ENCODE peak calls at places on chromosomes 4 and X, in seven cellular contexts. G, W, K, X, S, O and Y are unnamed samples.

GRCh38 chr4:68342139-68342538 is 7.8 kb downstream of the YTHDC1 start:
- DNase-seq in G (no peak), W (no peak), K (no peak), X (no peak), S (peak), O (no peak), Y (no peak)

GRCh38 chr4:163554870-163555465 is 60.5 kb downstream of the TMA16 start:
- DNase-seq in G (no peak), W (peak), K (no peak), X (no peak), S (no peak), O (peak), Y (no peak)

GRCh38 chr4:121256346-121256745 is 92.2 kb upstream of the TNIP3 start:
- DNase-seq in G (peak), W (no peak), K (no peak), X (peak), S (no peak), O (no peak), Y (no peak)

GRCh38 chr4:54585321-54586000 is 72.3 kb upstream of the KIT start:
- DNase-seq in G (no peak), W (no peak), K (no peak), X (no peak), S (peak), O (no peak), Y (no peak)

GRCh38 chrX:53605004-53605403 is 81.5 kb downstream of the HUWE1 start:
- DNase-seq in G (no peak), W (no peak), K (no peak), X (no peak), S (no peak), O (no peak), Y (no peak)

GRCh38 chrX:138026211-138026610 is 460.3 kb downstream of the ZIC3 start:
- DNase-seq in G (no peak), W (peak), K (no peak), X (no peak), S (peak), O (peak), Y (no peak)

GRCh38 chr4:32133141-32133540 is 1413.0 kb downstream of the PCDH7 start:
- DNase-seq in G (no peak), W (no peak), K (no peak), X (no peak), S (no peak), O (peak), Y (no peak)

GRCh38 chr4:15001248-15001824 is 945 bp upstream of the CPEB2 start:
- DNase-seq in G (no peak), W (peak), K (peak), X (no peak), S (peak), O (peak), Y (peak)

GRCh38 chr4:86935499-86935832 is 655 bp downstream of the AFF1 start:
- DNase-seq in G (no peak), W (peak), K (no peak), X (no peak), S (no peak), O (no peak), Y (no peak)

GRCh38 chr4:8282742-8283141 is 13.2 kb downstream of the HTRA3 start:
- DNase-seq in G (no peak), W (no peak), K (no peak), X (no peak), S (no peak), O (no peak), Y (no peak)

GRCh38 chrX:153970398-153971123 is 1.1 kb downstream of the HCFC1 start:
- DNase-seq in G (no peak), W (peak), K (peak), X (no peak), S (peak), O (peak), Y (peak)

GRCh38 chr4:69568787-69569186 is 70.7 kb downstream of the UGT2A2 start:
- DNase-seq in G (no peak), W (no peak), K (no peak), X (no peak), S (no peak), O (no peak), Y (no peak)

GRCh38 chr4:98245226-98245625 is 16.0 kb upstream of the RAP1GDS1 start:
- DNase-seq in G (no peak), W (no peak), K (no peak), X (no peak), S (no peak), O (no peak), Y (no peak)

GRCh38 chrX:93673869-93674271 is at the start of gene FAM133A:
- DNase-seq in G (no peak), W (peak), K (no peak), X (no peak), S (no peak), O (no peak), Y (no peak)

GRCh38 chr4:45079616-45080015 is 353.3 kb upstream of the GNPDA2 start:
- DNase-seq in G (no peak), W (no peak), K (no peak), X (no peak), S (no peak), O (no peak), Y (no peak)

GRCh38 chr4:98260047-98260578 is 1.1 kb upstream of the RAP1GDS1 start:
- DNase-seq in G (no peak), W (peak), K (no peak), X (peak), S (peak), O (peak), Y (peak)

GRCh38 chrX:103628386-103629290 is at the start of gene TCEAL1:
- DNase-seq in G (no peak), W (peak), K (peak), X (no peak), S (peak), O (peak), Y (peak)

GRCh38 chrX:77003956-77004355 is 443.2 kb upstream of the FGF16 start:
- DNase-seq in G (no peak), W (no peak), K (no peak), X (no peak), S (no peak), O (no peak), Y (no peak)

GRCh38 chr4:91089194-91089593 is 962.0 kb downstream of the CCSER1 start:
- DNase-seq in G (no peak), W (no peak), K (no peak), X (no peak), S (no peak), O (no peak), Y (no peak)

GRCh38 chrX:131595120-131595519 is 51.2 kb downstream of the OR13H1 start:
- DNase-seq in G (no peak), W (no peak), K (no peak), X (no peak), S (no peak), O (no peak), Y (no peak)

GRCh38 chr4:29756966-29757365 is 963.2 kb upstream of the PCDH7 start:
- DNase-seq in G (no peak), W (no peak), K (no peak), X (no peak), S (no peak), O (no peak), Y (no peak)

GRCh38 chrX:132415012-132415411 is 73.8 kb downstream of the MBNL3 start:
- DNase-seq in G (no peak), W (no peak), K (no peak), X (no peak), S (no peak), O (no peak), Y (no peak)

GRCh38 chr4:139817657-139818452 is 152.2 kb downstream of the MGST2 start:
- DNase-seq in G (no peak), W (no peak), K (no peak), X (no peak), S (no peak), O (no peak), Y (no peak)

GRCh38 chr4:138177278-138177968 is 64.7 kb downstream of the SLC7A11 start:
- DNase-seq in G (no peak), W (no peak), K (no peak), X (no peak), S (no peak), O (no peak), Y (no peak)

GRCh38 chrX:153946910-153947769 is 2.7 kb upstream of the RENBP start:
- DNase-seq in G (no peak), W (peak), K (peak), X (peak), S (peak), O (peak), Y (peak)

GRCh38 chr4:44704673-44705072 is 21.7 kb downstream of the GNPDA2 start:
- DNase-seq in G (no peak), W (no peak), K (no peak), X (no peak), S (no peak), O (no peak), Y (no peak)

GRCh38 chr4:85867281-85867680 is 392.3 kb downstream of the ARHGAP24 start:
- DNase-seq in G (no peak), W (no peak), K (no peak), X (no peak), S (no peak), O (no peak), Y (no peak)

GRCh38 chrX:154396948-154397887 is 959 bp upstream of the RPL10 start:
- DNase-seq in G (no peak), W (peak), K (peak), X (no peak), S (peak), O (peak), Y (peak)

DNA sequence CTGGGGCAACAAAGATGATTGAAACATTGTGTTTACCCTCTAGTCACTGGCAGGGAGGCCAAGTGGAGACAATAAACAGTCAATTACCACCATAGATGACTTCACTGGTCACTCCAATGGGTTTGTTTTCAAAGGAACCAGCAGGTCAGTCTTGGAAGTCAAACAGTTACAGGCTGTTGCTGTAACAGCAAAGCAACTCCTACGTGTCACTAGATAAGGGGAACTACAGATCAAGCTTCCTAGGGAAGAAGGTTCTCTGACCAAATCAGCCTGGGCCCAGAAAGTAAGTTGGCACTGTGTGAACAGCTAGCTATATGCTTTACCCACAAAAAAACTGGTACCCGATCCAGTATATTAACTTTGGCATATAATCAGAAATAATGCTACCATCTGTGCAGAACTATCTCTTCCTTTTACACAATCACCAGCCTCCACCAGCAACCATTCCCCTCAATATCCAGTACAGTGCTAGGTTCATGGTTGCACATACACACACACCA is 40.8 kb upstream of the IL21 start:
- DNase-seq in G (no peak), W (no peak), K (no peak), X (no peak), S (peak), O (no peak), Y (no peak)
- TF ChIP-seq JUND in G (no peak), W (no peak), K (no peak), X (no peak), S (peak), O (no peak), Y (no peak)

DNA sequence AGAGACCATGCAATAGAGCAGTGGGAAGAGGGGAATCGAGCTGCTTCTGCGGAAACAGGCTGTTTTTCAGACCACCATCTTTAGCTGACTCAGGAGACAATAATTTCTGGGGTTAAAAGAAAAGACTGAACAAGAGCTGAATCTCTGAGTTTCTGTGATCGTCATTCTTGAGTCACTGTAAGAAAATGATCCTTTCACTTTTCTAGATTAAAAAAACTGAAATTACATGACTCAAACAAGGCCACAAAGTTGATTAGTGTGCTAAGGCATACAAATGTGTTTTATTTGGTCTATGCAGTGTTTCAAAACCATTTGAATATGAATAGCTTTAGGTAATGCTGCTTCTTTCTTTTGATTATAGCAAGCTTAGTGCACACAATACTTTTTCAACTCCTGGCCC is 194.4 kb upstream of the RPL34 start:
- DNase-seq in G (no peak), W (no peak), K (no peak), X (no peak), S (no peak), O (no peak), Y (no peak)
- TF ChIP-seq JUND in G (no peak), W (peak), K (no peak), X (no peak), S (no peak), O (no peak), Y (no peak)

DNA sequence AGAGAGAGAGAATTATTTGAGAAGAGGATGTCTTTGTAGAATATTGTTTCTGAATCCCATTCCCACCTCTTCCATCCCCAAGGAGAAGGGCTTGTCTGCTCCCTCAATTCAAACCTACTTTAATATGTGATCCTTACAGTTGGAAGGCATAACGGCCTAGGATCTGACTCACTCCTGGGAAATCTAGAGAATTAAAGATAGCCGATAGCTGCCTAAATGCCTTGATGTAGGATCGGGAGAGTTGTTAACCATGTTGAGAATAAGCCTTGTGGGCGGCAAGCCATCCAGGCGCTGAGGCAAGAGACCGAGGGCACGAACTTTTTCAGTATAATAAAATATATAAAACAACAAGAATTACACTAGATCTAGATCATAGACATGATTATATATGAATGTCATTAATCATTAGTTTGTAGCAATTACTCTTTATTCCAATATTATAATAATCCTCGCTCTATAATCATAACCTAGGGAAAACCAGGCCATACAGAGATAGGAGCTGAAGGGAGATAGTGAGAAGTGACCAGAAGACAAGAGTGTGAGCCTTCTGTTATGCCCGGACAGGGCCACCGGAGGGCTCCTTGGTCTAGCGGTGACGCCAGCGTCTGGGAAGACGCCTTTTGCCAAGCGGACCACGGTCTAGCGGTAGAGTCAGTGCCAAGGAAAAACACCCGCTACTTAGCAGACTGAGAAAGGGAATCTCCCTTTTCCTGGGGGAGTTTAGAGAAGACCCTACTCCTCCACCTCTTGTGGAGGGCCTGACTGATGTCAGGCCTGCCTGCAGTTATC is 13.5 kb downstream of the EMCN start:
- DNase-seq in G (no peak), W (no peak), K (peak), X (no peak), S (no peak), O (no peak), Y (no peak)
- TF ChIP-seq JUND in G (no peak), W (no peak), K (no peak), X (no peak), S (no peak), O (no peak), Y (no peak)

DNA sequence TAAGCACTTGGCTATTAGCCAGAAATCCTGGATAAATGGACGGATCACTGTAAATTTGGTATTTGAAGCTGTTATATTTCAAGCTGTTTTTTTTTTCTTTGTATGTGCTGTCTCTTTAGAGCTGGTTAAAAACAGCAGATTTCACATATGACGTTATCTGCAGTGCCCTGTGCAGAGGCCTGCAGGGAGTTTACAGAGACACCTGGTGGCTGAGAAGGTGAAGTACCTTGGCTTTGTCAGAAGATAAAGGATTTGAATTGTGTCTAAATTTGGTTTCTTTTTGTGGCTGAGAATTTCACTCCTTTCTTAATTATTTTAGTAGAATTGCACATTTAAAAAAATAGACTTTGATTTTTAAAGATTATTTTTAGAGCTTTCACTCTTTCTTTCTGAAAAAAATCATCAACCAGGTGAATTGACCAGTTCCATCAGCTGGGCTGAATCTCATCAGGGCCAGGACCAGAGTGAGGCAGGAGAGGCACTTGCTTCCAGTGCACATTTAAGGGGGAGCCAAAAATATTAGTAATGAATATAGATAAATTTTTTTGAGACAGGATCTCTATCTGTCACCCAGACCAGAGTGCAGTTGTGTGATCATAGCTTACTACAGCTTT is 9.6 kb upstream of the CHRNA9 start:
- DNase-seq in G (no peak), W (peak), K (no peak), X (peak), S (peak), O (peak), Y (peak)
- TF ChIP-seq JUND in G (no peak), W (no peak), K (no peak), X (no peak), S (peak), O (no peak), Y (no peak)

DNA sequence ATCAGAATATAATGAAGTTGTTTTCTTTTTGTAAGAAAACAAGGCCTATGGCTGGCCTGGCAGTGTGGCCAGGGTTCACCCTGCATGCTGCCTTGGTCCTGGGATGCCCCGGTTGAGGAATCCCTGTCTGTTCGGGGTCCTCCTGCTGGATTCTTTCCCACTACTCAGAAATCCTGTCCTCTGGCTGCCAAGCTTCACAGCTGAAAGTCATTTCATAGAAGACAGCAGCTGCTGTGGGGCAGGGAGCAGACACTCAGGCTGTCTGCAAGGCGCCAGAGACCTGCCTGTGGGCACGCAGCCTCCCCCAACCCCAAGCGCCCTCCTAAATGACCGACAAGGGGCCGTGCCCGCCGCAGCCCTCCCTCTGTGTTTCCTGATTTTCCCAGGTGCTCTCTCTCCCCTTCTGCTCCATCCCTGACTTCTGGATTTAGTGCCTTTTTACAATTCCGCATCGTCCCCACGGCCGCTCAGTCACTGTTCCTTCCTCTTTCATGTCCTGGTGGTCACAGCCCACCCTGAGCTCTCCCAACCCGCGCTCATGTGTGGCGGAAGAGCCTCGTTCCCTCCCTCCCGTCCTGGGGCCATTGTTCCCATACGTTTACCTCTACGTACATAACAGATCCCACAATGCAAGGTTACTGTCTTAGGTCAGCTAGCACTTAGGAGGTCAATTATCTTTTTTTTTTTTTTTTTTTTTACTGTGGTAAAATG is 27.5 kb downstream of the ZFYVE28 start:
- DNase-seq in G (no peak), W (peak), K (no peak), X (no peak), S (no peak), O (no peak), Y (no peak)
- TF ChIP-seq JUND in G (no peak), W (no peak), K (no peak), X (no peak), S (no peak), O (no peak), Y (no peak)

GRCh38 chr4:73705721-73706120 is 34.6 kb upstream of the CXCL8 start:
- DNase-seq in G (no peak), W (no peak), K (no peak), X (no peak), S (no peak), O (no peak), Y (no peak)

GRCh38 chr4:73706811-73707210 is 33.6 kb upstream of the CXCL8 start:
- DNase-seq in G (no peak), W (no peak), K (no peak), X (no peak), S (no peak), O (no peak), Y (no peak)

GRCh38 chr4:73703320-73703719 is 37.0 kb upstream of the CXCL8 start:
- DNase-seq in G (no peak), W (no peak), K (no peak), X (no peak), S (peak), O (no peak), Y (no peak)

GRCh38 chr4:73704314-73705055 is 35.9 kb upstream of the CXCL8 start:
- DNase-seq in G (no peak), W (no peak), K (no peak), X (peak), S (peak), O (peak), Y (peak)

DNA sequence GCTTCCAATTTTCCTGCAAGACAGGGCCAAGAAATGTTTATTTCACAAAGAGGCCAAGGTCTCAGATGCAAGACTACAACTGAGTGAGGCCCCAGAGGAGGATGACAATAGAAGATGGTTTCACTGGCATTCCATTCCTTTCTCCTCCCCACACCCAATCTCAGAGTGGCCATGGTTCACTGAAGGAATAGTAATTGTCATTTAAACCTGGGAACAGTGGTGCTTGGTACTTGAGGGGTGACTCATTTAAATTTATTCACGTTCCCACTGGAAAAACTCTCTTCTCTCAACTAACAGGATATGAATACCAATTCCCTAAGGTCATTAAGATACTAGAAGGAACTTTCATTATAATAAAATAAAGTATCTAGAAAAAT is 35.3 kb upstream of the CXCL8 start:
- DNase-seq in G (no peak), W (no peak), K (no peak), X (no peak), S (no peak), O (no peak), Y (no peak)
- TF ChIP-seq JUND in G (no peak), W (peak), K (peak), X (no peak), S (no peak), O (no peak), Y (no peak)

GRCh38 chrX:120549483-120550452 is 11.0 kb downstream of the CUL4B start:
- DNase-seq in G (no peak), W (no peak), K (no peak), X (peak), S (peak), O (no peak), Y (peak)
- TF ChIP-seq JUND in G (no peak), W (peak), K (no peak), X (peak), S (peak), O (no peak), Y (peak)

GRCh38 chr4:114813961-114814360 is 215.4 kb downstream of the UGT8 start:
- DNase-seq in G (no peak), W (no peak), K (no peak), X (no peak), S (no peak), O (no peak), Y (no peak)
- TF ChIP-seq JUND in G (no peak), W (no peak), K (no peak), X (no peak), S (no peak), O (no peak), Y (no peak)